ENCODE peak calls at places on chromosome 9, in four cellular contexts. S is nucleus accumbens, U is SHP77, K is NCI-H460. J is an unnamed sample.

GRCh38 chr9:137876269-137876668 is 1.3 kb upstream of the CACNA1B start:
- DNase-seq in S (no peak), U (no peak), K (no peak), J (no peak)

GRCh38 chr9:108963459-108964143 is 29.4 kb downstream of the ABITRAM start:
- DNase-seq in S (no peak), U (no peak), K (no peak), J (no peak)

GRCh38 chr9:10899509-10899908 is 286.7 kb upstream of the PTPRD start:
- DNase-seq in S (no peak), U (no peak), K (no peak), J (no peak)

GRCh38 chr9:115978739-115979138 is 174.9 kb upstream of the PAPPA start:
- DNase-seq in S (no peak), U (no peak), K (no peak), J (no peak)

GRCh38 chr9:84839538-84839937 is 170.0 kb downstream of the NTRK2 start:
- DNase-seq in S (no peak), U (no peak), K (no peak), J (no peak)

GRCh38 chr9:23775549-23775948 is 50.5 kb downstream of the ELAVL2 start:
- DNase-seq in S (no peak), U (no peak), K (no peak), J (no peak)

GRCh38 chr9:21104787-21105186 is 27.0 kb upstream of the IFNB1 start:
- DNase-seq in S (no peak), U (no peak), K (no peak), J (no peak)

GRCh38 chr9:79809931-79810330 is 238.2 kb downstream of the TLE4 start:
- DNase-seq in S (no peak), U (no peak), K (no peak), J (no peak)

GRCh38 chr9:108478431-108478837 is 377.4 kb downstream of the ACTL7B start:
- DNase-seq in S (no peak), U (peak), K (peak), J (no peak)

GRCh38 chr9:83032065-83032625 is 30.8 kb downstream of the RASEF start:
- DNase-seq in S (no peak), U (no peak), K (no peak), J (no peak)

GRCh38 chr9:136225748-136226679 is 19.6 kb downstream of the QSOX2 start:
- DNase-seq in S (no peak), U (peak), K (peak), J (peak)

GRCh38 chr9:129098328-129098727 is 12.3 kb downstream of the CRAT start:
- DNase-seq in S (no peak), U (no peak), K (no peak), J (no peak)

GRCh38 chr9:16809912-16810610 is 60.4 kb downstream of the BNC2 start:
- DNase-seq in S (no peak), U (no peak), K (no peak), J (no peak)